ENCODE peak calls at places on chromosomes 3 and 15, in four cellular contexts. One of them, this sample, is unnamed.

GRCh38 chr3:17359911-17360310 is 382.5 kb downstream of the TBC1D5 start:
- DNase-seq in endothelial cell: no peak
- DNase-seq in NCI-H2081: no peak
- DNase-seq in small intestine: no peak
- DNase-seq in this sample: no peak

GRCh38 chr15:57375827-57376694 is at the start of gene CGNL1:
- DNase-seq in NCI-H2081: peak
- DNase-seq in small intestine: peak
- DNase-seq in endothelial cell: peak
- DNase-seq in this sample: no peak

GRCh38 chr15:63121382-63122001 is at the start of gene LACTB:
- DNase-seq in NCI-H2081: peak
- DNase-seq in endothelial cell: peak
- DNase-seq in small intestine: peak
- DNase-seq in this sample: peak

GRCh38 chr3:124333931-124334640 is 342.2 kb upstream of the ROPN1 start:
- DNase-seq in endothelial cell: no peak
- DNase-seq in NCI-H2081: no peak
- DNase-seq in small intestine: no peak
- DNase-seq in this sample: no peak

GRCh38 chr3:185630182-185630622 is 44.1 kb downstream of the SENP2 start:
- DNase-seq in endothelial cell: no peak
- DNase-seq in NCI-H2081: peak
- DNase-seq in small intestine: peak
- DNase-seq in this sample: no peak

GRCh38 chr3:161349529-161350278 is 21.6 kb downstream of the SPTSSB start:
- DNase-seq in endothelial cell: no peak
- DNase-seq in small intestine: no peak
- DNase-seq in NCI-H2081: no peak
- DNase-seq in this sample: peak

GRCh38 chr15:42491540-42492225 is 742 bp upstream of the ZNF106 start:
- DNase-seq in endothelial cell: no peak
- DNase-seq in small intestine: peak
- DNase-seq in NCI-H2081: no peak
- DNase-seq in this sample: no peak

GRCh38 chr3:62367735-62368704 is 5.3 kb downstream of the FEZF2 start:
- DNase-seq in small intestine: no peak
- DNase-seq in endothelial cell: no peak
- DNase-seq in NCI-H2081: no peak
- DNase-seq in this sample: no peak

GRCh38 chr15:52796742-52797515 is 6.8 kb upstream of the ONECUT1 start:
- DNase-seq in endothelial cell: no peak
- DNase-seq in small intestine: no peak
- DNase-seq in NCI-H2081: peak
- DNase-seq in this sample: no peak

GRCh38 chr3:181755959-181756358 is 44.2 kb downstream of the SOX2 start:
- DNase-seq in small intestine: no peak
- DNase-seq in NCI-H2081: peak
- DNase-seq in endothelial cell: no peak
- DNase-seq in this sample: no peak

GRCh38 chr15:49887604-49888340 is 231.3 kb downstream of the ATP8B4 start:
- DNase-seq in small intestine: no peak
- DNase-seq in endothelial cell: no peak
- DNase-seq in NCI-H2081: no peak
- DNase-seq in this sample: no peak

GRCh38 chr15:58431221-58432149 is at the start of gene LIPC:
- DNase-seq in small intestine: no peak
- DNase-seq in NCI-H2081: no peak
- DNase-seq in endothelial cell: no peak
- DNase-seq in this sample: no peak

GRCh38 chr15:25785643-25786029 is 77.5 kb downstream of the ATP10A start:
- DNase-seq in NCI-H2081: no peak
- DNase-seq in small intestine: no peak
- DNase-seq in endothelial cell: no peak
- DNase-seq in this sample: no peak